ENCODE peak calls at places on chromosome 13, in four cellular contexts. P is NCI-H1092, O is HTR-8/SVneo, Y is T-cell. L is an unnamed sample.

GRCh38 chr13:98523455-98524102 is 53.3 kb downstream of the STK24 start:
- DNase-seq in Y (no peak), O (no peak), P (no peak), L (no peak)

GRCh38 chr13:54591540-54591939 is 1562.9 kb downstream of the OLFM4 start:
- DNase-seq in Y (no peak), P (no peak), O (no peak), L (no peak)

GRCh38 chr13:25574437-25575426 is 203.0 kb downstream of the ATP8A2 start:
- DNase-seq in P (peak; percentile 94), Y (peak; percentile 67), O (peak; percentile 43), L (peak; percentile 75)

GRCh38 chr13:91045351-91046034 is 302.0 kb upstream of the MIR17HG start:
- DNase-seq in O (peak; percentile 3), Y (no peak), P (no peak), L (no peak)

GRCh38 chr13:52968074-52968700 is 60.4 kb upstream of the OLFM4 start:
- DNase-seq in Y (peak; percentile 38), O (peak; percentile 30), P (peak; percentile 72), L (peak; percentile 39)

GRCh38 chr13:60757481-60757880 is 360.5 kb downstream of the TDRD3 start:
- DNase-seq in O (no peak), Y (no peak), P (no peak), L (no peak)

GRCh38 chr13:23695711-23696512 is 125.7 kb downstream of the TNFRSF19 start:
- DNase-seq in Y (peak; percentile 50), O (no peak), P (no peak), L (no peak)

GRCh38 chr13:94620286-94620896 is 18.7 kb downstream of the GPR180 start:
- DNase-seq in Y (no peak), O (no peak), P (peak; percentile 16), L (no peak)

GRCh38 chr13:109331898-109332297 is 454.5 kb downstream of the IRS2 start:
- DNase-seq in Y (no peak), P (peak; percentile 97), O (peak; percentile 39), L (no peak)

L was measured in RCC 7860.